ENCODE peak calls at places on chromosome 12, in six cellular contexts. Y is iris pigment epithelial cell, N is activated T-helper 1 cell treated with Interleukin-2 at 50 U/mL for 16 hours, U is lung microvascular endothelial cell, B is NCI-H1092 treated with DMSO at 0.1 percent for 48 hours, V is RCC 7860. K is an unnamed sample.
A peak's percentile ranks its signal among the peaks of the same experiment; 100 is the strongest.

GRCh38 chr12:13133886-13134285 is 30.4 kb upstream of the GSG1 start:
- DNase-seq in Y (no peak), N (no peak), V (no peak), B (no peak), U (no peak), K (no peak)

GRCh38 chr12:108731866-108732461 is 646 bp upstream of the CORO1C start:
- DNase-seq in Y (peak; percentile 97), V (peak; percentile 92), N (peak; percentile 89), U (peak; percentile 99), B (peak; percentile 87), K (peak; percentile 100)

GRCh38 chr12:93390565-93391297 is 13.0 kb downstream of the NUDT4 start:
- DNase-seq in U (no peak), N (no peak), B (no peak), Y (no peak), V (no peak), K (no peak)

GRCh38 chr12:8603858-8604257 is 8.8 kb downstream of the AICDA start:
- DNase-seq in U (no peak), Y (no peak), V (no peak), N (no peak), B (no peak), K (no peak)

GRCh38 chr12:3091030-3091304 is 13.8 kb downstream of the TSPAN9 start:
- DNase-seq in N (no peak), B (no peak), V (no peak), Y (no peak), U (no peak), K (no peak)

GRCh38 chr12:77510985-77511384 is 319.7 kb upstream of the NAV3 start:
- DNase-seq in B (no peak), Y (no peak), N (no peak), U (no peak), V (no peak), K (no peak)

GRCh38 chr12:108734200-108734906 is 3.0 kb upstream of the CORO1C start:
- DNase-seq in Y (peak; percentile 92), B (no peak), V (peak; percentile 95), N (no peak), U (peak; percentile 83), K (peak; percentile 71)

GRCh38 chr12:591571-592505 is 71.4 kb downstream of the NINJ2 start:
- DNase-seq in B (no peak), U (no peak), V (no peak), N (no peak), Y (no peak), K (no peak)

GRCh38 chr12:116559330-116560080 is at the start of gene MAP1LC3B2:
- DNase-seq in Y (peak; percentile 80), V (peak; percentile 92), U (no peak), B (no peak), N (peak; percentile 58), K (no peak)

GRCh38 chr12:96510306-96510764 is 21.0 kb downstream of the CFAP54 start:
- DNase-seq in Y (no peak), V (no peak), B (no peak), U (peak; percentile 90), N (no peak), K (no peak)

GRCh38 chr12:43462080-43462479 is 89.9 kb downstream of the ADAMTS20 start:
- DNase-seq in U (no peak), V (no peak), B (no peak), Y (no peak), N (no peak), K (no peak)

GRCh38 chr12:132327351-132328171 is 1.8 kb downstream of the GALNT9 start:
- DNase-seq in B (no peak), N (no peak), U (peak; percentile 41), Y (peak; percentile 91), V (peak; percentile 90), K (peak; percentile 43)

GRCh38 chr12:46455648-46456352 is 83.2 kb upstream of the SLC38A2 start:
- DNase-seq in Y (no peak), B (no peak), U (no peak), V (no peak), N (no peak), K (no peak)

K was measured in amniotic stem cell.